ENCODE peak calls at places on chromosome 15, in four cellular contexts. G is K562, L is IMR-90, H is HepG2. Y is an unnamed sample.

GRCh38 chr15:35545316-35545824 is 595 bp downstream of the DPH6 start:
- DNase-seq in L (peak; percentile 60), G (peak; percentile 27), H (peak; percentile 6), Y (peak; percentile 55)

GRCh38 chr15:31158858-31159569 is 57.5 kb upstream of the TRPM1 start:
- DNase-seq in G (no peak), L (no peak), H (no peak), Y (no peak)

GRCh38 chr15:86439614-86440013 is 359.9 kb downstream of the AGBL1 start:
- DNase-seq in H (no peak), L (no peak), G (no peak), Y (no peak)

GRCh38 chr15:48230498-48230897 is 24.4 kb downstream of the SLC12A1 start:
- DNase-seq in G (no peak), H (no peak), L (no peak), Y (no peak)

GRCh38 chr15:21261396-21261964 is 178.8 kb downstream of the POTEB3 start:
- DNase-seq in G (no peak), L (no peak), H (no peak), Y (no peak)

GRCh38 chr15:75646944-75647364 is 758 bp upstream of the SNX33 start:
- DNase-seq in L (no peak), G (no peak), H (no peak), Y (no peak)

GRCh38 chr15:60797444-60798040 is 318.6 kb upstream of the ICE2 start:
- DNase-seq in L (no peak), H (no peak), G (no peak), Y (no peak)

GRCh38 chr15:94723801-94724200 is 492.4 kb downstream of the MCTP2 start:
- DNase-seq in L (no peak), G (no peak), H (no peak), Y (no peak)

GRCh38 chr15:31306426-31307269 is 20.0 kb upstream of the KLF13 start:
- DNase-seq in G (no peak), L (no peak), H (no peak), Y (no peak)

GRCh38 chr15:82532383-82532990 is 7.8 kb downstream of the RPS17 start:
- DNase-seq in H (no peak), L (no peak), G (no peak), Y (no peak)

GRCh38 chr15:26665950-26666921 is 106.6 kb downstream of the GABRB3 start:
- DNase-seq in H (no peak), G (no peak), L (no peak), Y (peak; percentile 56)

GRCh38 chr15:41934843-41935242 is 37.5 kb downstream of the EHD4 start:
- DNase-seq in L (no peak), H (no peak), G (no peak), Y (no peak)

GRCh38 chr15:76163429-76164020 is 103.7 kb downstream of the TMEM266 start:
- DNase-seq in H (peak; percentile 43), L (peak; percentile 79), G (no peak), Y (no peak)

GRCh38 chr15:80512729-80513670 is 108.8 kb downstream of the ARNT2 start:
- DNase-seq in H (peak; percentile 49), L (no peak), G (no peak), Y (no peak)

GRCh38 chr15:75655911-75656310 is 8.2 kb downstream of the SNX33 start:
- DNase-seq in H (no peak), G (no peak), L (no peak), Y (no peak)

GRCh38 chr15:27017168-27017809 is 46.3 kb downstream of the GABRG3 start:
- DNase-seq in L (peak; percentile 58), H (peak; percentile 73), G (peak; percentile 72), Y (peak; percentile 81)

GRCh38 chr15:41904487-41905359 is 10.9 kb upstream of the SPTBN5 start:
- DNase-seq in L (peak; percentile 65), G (peak; percentile 75), H (peak; percentile 64), Y (peak; percentile 80)

GRCh38 chr15:76108021-76108723 is 48.4 kb downstream of the TMEM266 start:
- DNase-seq in H (no peak), G (no peak), L (no peak), Y (no peak)

GRCh38 chr15:68503791-68504720 is 72.1 kb upstream of the ITGA11 start:
- DNase-seq in G (no peak), L (peak; percentile 48), H (no peak), Y (no peak)

GRCh38 chr15:90603893-90604292 is 74.2 kb downstream of the CRTC3 start:
- DNase-seq in H (no peak), L (no peak), G (no peak), Y (peak; percentile 47)

GRCh38 chr15:61118885-61119284 is 110.2 kb downstream of the RORA start:
- DNase-seq in G (peak; percentile 45), H (no peak), L (no peak), Y (no peak)

GRCh38 chr15:61003683-61004299 is 225.3 kb downstream of the RORA start:
- DNase-seq in H (no peak), G (no peak), L (no peak), Y (no peak)

GRCh38 chr15:36472672-36473071 is 106.8 kb upstream of the CDIN1 start:
- DNase-seq in L (peak; percentile 35), G (no peak), H (no peak), Y (no peak)

GRCh38 chr15:79027532-79028410 is 62.8 kb downstream of the RASGRF1 start:
- DNase-seq in L (no peak), G (no peak), H (peak; percentile 34), Y (no peak)

GRCh38 chr15:65767895-65768294 is 24.2 kb downstream of the DENND4A start:
- DNase-seq in G (no peak), H (no peak), L (no peak), Y (no peak)

GRCh38 chr15:85005744-85006143 is 24.1 kb downstream of the PDE8A start:
- DNase-seq in H (no peak), L (no peak), G (no peak), Y (no peak)

GRCh38 chr15:67024998-67025368 is 40.4 kb upstream of the SMAD3 start:
- DNase-seq in H (no peak), G (no peak), L (no peak), Y (no peak)

GRCh38 chr15:43777293-43777819 is 590 bp upstream of the ELL3 start:
- DNase-seq in L (peak; percentile 55), G (no peak), H (peak; percentile 58), Y (peak; percentile 79)

GRCh38 chr15:64699767-64700388 is 75.5 kb downstream of the RBPMS2 start:
- DNase-seq in L (peak; percentile 48), H (no peak), G (no peak), Y (no peak)

GRCh38 chr15:65633752-65634151 is 12.0 kb downstream of the SLC24A1 start:
- DNase-seq in G (no peak), H (no peak), L (no peak), Y (no peak)

GRCh38 chr15:82231233-82231632 is 31.3 kb downstream of the EFL1 start:
- DNase-seq in L (no peak), H (no peak), G (no peak), Y (no peak)

GRCh38 chr15:86634992-86635608 is 555.4 kb downstream of the AGBL1 start:
- DNase-seq in H (no peak), L (no peak), G (no peak), Y (no peak)

GRCh38 chr15:35719964-35720507 is 174.1 kb upstream of the DPH6 start:
- DNase-seq in G (no peak), L (peak; percentile 40), H (no peak), Y (no peak)

GRCh38 chr15:69082556-69082955 is 68.1 kb downstream of the NOX5 start:
- DNase-seq in H (peak; percentile 10), L (no peak), G (no peak), Y (no peak)

GRCh38 chr15:49155834-49156627 is 632 bp upstream of the COPS2 start:
- DNase-seq in L (peak; percentile 25), H (peak; percentile 10), G (no peak), Y (no peak)

GRCh38 chr15:85276921-85277320 is 103.5 kb upstream of the AKAP13 start:
- DNase-seq in H (no peak), G (no peak), L (no peak), Y (no peak)

GRCh38 chr15:83581381-83581780 is 72.5 kb upstream of the ADAMTSL3 start:
- DNase-seq in H (no peak), L (no peak), G (no peak), Y (no peak)

GRCh38 chr15:49370782-49371181 is 52.3 kb upstream of the FGF7 start:
- DNase-seq in L (peak; percentile 39), H (no peak), G (no peak), Y (no peak)

DNA sequence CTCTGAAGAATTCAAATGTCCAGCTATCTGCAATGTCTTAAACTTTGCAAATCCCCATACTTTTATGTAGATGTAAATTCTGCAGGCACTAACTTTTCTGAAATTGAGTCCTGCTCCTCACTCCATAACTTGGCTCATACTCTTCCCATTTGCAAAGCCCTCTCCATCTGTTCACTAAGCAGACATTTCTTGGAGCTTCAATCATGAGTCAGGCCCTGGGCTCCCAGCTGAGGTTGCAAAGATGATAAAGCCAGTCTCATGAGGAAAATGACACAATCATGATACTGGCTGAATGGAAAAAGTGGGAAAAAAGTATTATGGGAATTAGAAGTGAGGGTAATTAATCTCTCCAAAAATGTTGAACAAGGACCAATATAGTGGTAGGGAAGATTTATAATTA is 507.6 kb downstream of the NR2F2 start:
- DNase-seq in G (no peak), L (no peak), H (no peak), Y (no peak)
- TF ChIP-seq MAFK in G (no peak), L (no peak), H (no peak), Y (no peak)

DNA sequence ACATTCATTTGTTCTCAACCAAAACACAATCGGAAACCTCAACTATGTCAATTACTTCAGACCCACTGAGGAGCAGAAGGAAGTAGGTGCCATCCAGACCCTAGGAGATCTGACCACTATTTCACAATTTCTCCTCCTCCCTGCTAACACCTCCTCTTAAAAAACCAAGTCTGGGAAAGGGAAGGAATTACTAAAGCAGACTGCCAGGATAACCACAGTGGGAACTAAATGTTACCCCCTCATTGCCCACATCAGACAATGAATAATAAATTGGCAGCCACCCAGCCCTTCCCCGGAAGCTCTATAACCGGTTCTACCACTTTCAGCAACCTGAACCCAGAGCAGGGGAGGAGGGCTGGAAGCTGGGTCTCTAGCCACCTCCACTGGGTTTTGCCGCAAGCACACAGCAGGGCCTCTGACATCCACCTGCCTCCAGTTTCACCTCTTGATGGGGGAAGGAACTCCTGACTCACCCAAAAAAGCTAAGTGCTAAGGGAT is 17.6 kb downstream of the C15orf62 start:
- DNase-seq in L (peak; percentile 62), H (no peak), G (no peak), Y (no peak)
- TF ChIP-seq BHLHE40 in L (no peak), H (no peak), G (no peak), Y (no peak)

GRCh38 chr15:55546718-55547117 is 38.7 kb upstream of the DNAAF4 start:
- DNase-seq in H (no peak), L (peak; percentile 4), G (no peak), Y (no peak)
- TF ChIP-seq MAFK in H (no peak), L (no peak), G (no peak), Y (no peak)

GRCh38 chr15:73560501-73561117 is 72.6 kb downstream of the NPTN start:
- DNase-seq in L (peak; percentile 84), G (no peak), H (peak; percentile 61), Y (peak; percentile 30)

GRCh38 chr15:73555080-73555479 is 78.1 kb downstream of the NPTN start:
- DNase-seq in H (no peak), L (no peak), G (no peak), Y (no peak)

GRCh38 chr15:73564255-73564654 is 68.9 kb downstream of the NPTN start:
- DNase-seq in H (no peak), L (peak; percentile 47), G (peak; percentile 52), Y (peak; percentile 12)

GRCh38 chr15:73558529-73558928 is 74.7 kb downstream of the NPTN start:
- DNase-seq in G (no peak), H (no peak), L (no peak), Y (no peak)
- TF ChIP-seq BHLHE40 in G (no peak), H (no peak), L (no peak), Y (no peak)

GRCh38 chr15:77180757-77181156 is 109.8 kb upstream of the TSPAN3 start:
- DNase-seq in H (no peak), G (no peak), L (peak; percentile 73), Y (no peak)
- TF ChIP-seq MAFK in H (no peak), G (no peak), L (no peak), Y (no peak)

Y was measured in A549.